ENCODE peak calls at places on chromosome 17, in five cellular contexts. One of them, this sample, is unnamed.

GRCh38 chr17:68783861-68784260 is 171.3 kb downstream of the ABCA8 start:
- DNase-seq in choroid plexus epithelial cell: peak
- DNase-seq in upper lobe of right lung: no peak
- DNase-seq in fibroblast of the conjunctiva: no peak
- DNase-seq in Peyer's patch: no peak
- DNase-seq in this sample: no peak

GRCh38 chr17:49364119-49364518 is 2.1 kb upstream of the ZNF652 start:
- DNase-seq in choroid plexus epithelial cell: no peak
- DNase-seq in upper lobe of right lung: no peak
- DNase-seq in fibroblast of the conjunctiva: no peak
- DNase-seq in Peyer's patch: peak
- DNase-seq in this sample: no peak

GRCh38 chr17:78174332-78174869 is 6.0 kb downstream of the SYNGR2 start:
- DNase-seq in choroid plexus epithelial cell: no peak
- DNase-seq in upper lobe of right lung: peak
- DNase-seq in fibroblast of the conjunctiva: no peak
- DNase-seq in Peyer's patch: peak
- DNase-seq in this sample: no peak

GRCh38 chr17:27256225-27257030 is 37.5 kb upstream of the WSB1 start:
- DNase-seq in choroid plexus epithelial cell: peak
- DNase-seq in upper lobe of right lung: no peak
- DNase-seq in fibroblast of the conjunctiva: peak
- DNase-seq in Peyer's patch: no peak
- DNase-seq in this sample: peak

GRCh38 chr17:46851029-46851741 is at the start of gene WNT9B:
- DNase-seq in choroid plexus epithelial cell: no peak
- DNase-seq in upper lobe of right lung: no peak
- DNase-seq in fibroblast of the conjunctiva: no peak
- DNase-seq in Peyer's patch: peak
- DNase-seq in this sample: no peak

GRCh38 chr17:73170921-73171320 is 6.1 kb downstream of the SSTR2 start:
- DNase-seq in choroid plexus epithelial cell: no peak
- DNase-seq in upper lobe of right lung: no peak
- DNase-seq in fibroblast of the conjunctiva: no peak
- DNase-seq in Peyer's patch: no peak
- DNase-seq in this sample: no peak

GRCh38 chr17:34478244-34478643 is 101.1 kb upstream of the TMEM132E start:
- DNase-seq in choroid plexus epithelial cell: no peak
- DNase-seq in upper lobe of right lung: no peak
- DNase-seq in fibroblast of the conjunctiva: no peak
- DNase-seq in Peyer's patch: no peak
- DNase-seq in this sample: no peak

GRCh38 chr17:47719411-47720152 is 13.5 kb upstream of the TBX21 start:
- DNase-seq in choroid plexus epithelial cell: peak
- DNase-seq in upper lobe of right lung: no peak
- DNase-seq in fibroblast of the conjunctiva: no peak
- DNase-seq in Peyer's patch: no peak
- DNase-seq in this sample: peak

GRCh38 chr17:4788807-4789700 is at the start of gene GLTPD2:
- DNase-seq in choroid plexus epithelial cell: no peak
- DNase-seq in upper lobe of right lung: no peak
- DNase-seq in fibroblast of the conjunctiva: no peak
- DNase-seq in Peyer's patch: no peak
- DNase-seq in this sample: no peak

GRCh38 chr17:559699-560378 is 154.8 kb downstream of the VPS53 start:
- DNase-seq in choroid plexus epithelial cell: peak
- DNase-seq in upper lobe of right lung: no peak
- DNase-seq in fibroblast of the conjunctiva: peak
- DNase-seq in Peyer's patch: no peak
- DNase-seq in this sample: peak

GRCh38 chr17:69581061-69581955 is 166.8 kb downstream of the MAP2K6 start:
- DNase-seq in choroid plexus epithelial cell: no peak
- DNase-seq in upper lobe of right lung: no peak
- DNase-seq in fibroblast of the conjunctiva: no peak
- DNase-seq in Peyer's patch: peak
- DNase-seq in this sample: no peak

GRCh38 chr17:18191967-18192366 is 8.3 kb downstream of the ALKBH5 start:
- DNase-seq in choroid plexus epithelial cell: no peak
- DNase-seq in upper lobe of right lung: no peak
- DNase-seq in fibroblast of the conjunctiva: no peak
- DNase-seq in Peyer's patch: no peak
- DNase-seq in this sample: no peak

GRCh38 chr17:81328925-81329278 is 33.8 kb upstream of the SLC38A10 start:
- DNase-seq in choroid plexus epithelial cell: no peak
- DNase-seq in upper lobe of right lung: no peak
- DNase-seq in fibroblast of the conjunctiva: no peak
- DNase-seq in Peyer's patch: no peak
- DNase-seq in this sample: no peak

GRCh38 chr17:60534613-60535157 is 8.6 kb upstream of the APPBP2 start:
- DNase-seq in choroid plexus epithelial cell: no peak
- DNase-seq in upper lobe of right lung: no peak
- DNase-seq in fibroblast of the conjunctiva: no peak
- DNase-seq in Peyer's patch: no peak
- DNase-seq in this sample: no peak

GRCh38 chr17:4479340-4479981 is 19.2 kb upstream of the SPNS2 start:
- DNase-seq in choroid plexus epithelial cell: no peak
- DNase-seq in upper lobe of right lung: no peak
- DNase-seq in fibroblast of the conjunctiva: no peak
- DNase-seq in Peyer's patch: peak
- DNase-seq in this sample: no peak

GRCh38 chr17:51500454-51500853 is 240.1 kb downstream of the UTP18 start:
- DNase-seq in choroid plexus epithelial cell: no peak
- DNase-seq in upper lobe of right lung: no peak
- DNase-seq in fibroblast of the conjunctiva: no peak
- DNase-seq in Peyer's patch: no peak
- DNase-seq in this sample: no peak

GRCh38 chr17:74330446-74330845 is 4.4 kb downstream of the KIF19 start:
- DNase-seq in choroid plexus epithelial cell: no peak
- DNase-seq in upper lobe of right lung: no peak
- DNase-seq in fibroblast of the conjunctiva: no peak
- DNase-seq in Peyer's patch: no peak
- DNase-seq in this sample: no peak

GRCh38 chr17:67696853-67697505 is 20.8 kb upstream of the NOL11 start:
- DNase-seq in choroid plexus epithelial cell: no peak
- DNase-seq in upper lobe of right lung: no peak
- DNase-seq in fibroblast of the conjunctiva: no peak
- DNase-seq in Peyer's patch: no peak
- DNase-seq in this sample: no peak

GRCh38 chr17:19719365-19720209 is 3.2 kb upstream of the SLC47A2 start:
- DNase-seq in choroid plexus epithelial cell: no peak
- DNase-seq in upper lobe of right lung: peak
- DNase-seq in fibroblast of the conjunctiva: no peak
- DNase-seq in Peyer's patch: peak
- DNase-seq in this sample: no peak

This sample was measured in GM04504.